ENCODE peak calls at places on chromosomes 11 and 22, in eight cellular contexts. O is prostate gland, D is foreskin fibroblast, A is body of pancreas, T is Calu3, G is tibial artery, J is H9, S is cardiac muscle cell. V is an unnamed sample.

GRCh38 chr22:30362632-30363281 is 6.0 kb downstream of the CCDC157 start:
- DNase-seq in D (no peak), O (no peak), S (no peak), G (no peak), J (peak), T (no peak), A (no peak), V (no peak)

GRCh38 chr11:103079833-103080232 is 12.1 kb downstream of the DCUN1D5 start:
- DNase-seq in O (no peak), A (no peak), T (no peak), G (no peak), D (no peak), J (no peak), S (no peak), V (no peak)

GRCh38 chr11:64994318-64994717 is 2.5 kb downstream of the BATF2 start:
- DNase-seq in D (no peak), G (no peak), J (no peak), T (no peak), A (no peak), S (no peak), O (no peak), V (no peak)

GRCh38 chr22:23878219-23878618 is 16.0 kb upstream of the MIF start:
- DNase-seq in O (no peak), S (no peak), T (no peak), A (no peak), G (no peak), D (no peak), J (no peak), V (no peak)

GRCh38 chr11:46845440-46845739 is 690 bp downstream of the CKAP5 start:
- DNase-seq in S (no peak), O (no peak), D (peak), T (no peak), A (no peak), J (no peak), G (no peak), V (no peak)

GRCh38 chr11:117071344-117071787 is 26.9 kb downstream of the SIK3 start:
- DNase-seq in G (no peak), O (peak), D (no peak), T (peak), J (no peak), A (peak), S (peak), V (no peak)

GRCh38 chr22:40324468-40325305 is 21.6 kb upstream of the ADSL start:
- DNase-seq in D (no peak), S (no peak), T (no peak), G (no peak), J (no peak), O (no peak), A (no peak), V (no peak)

GRCh38 chr22:33821290-33821689 is 99.0 kb downstream of the LARGE1 start:
- DNase-seq in D (no peak), J (no peak), S (no peak), T (no peak), O (no peak), A (no peak), G (no peak), V (no peak)

GRCh38 chr11:128501576-128502549 is 85.5 kb downstream of the ETS1 start:
- DNase-seq in S (no peak), T (no peak), G (no peak), D (peak), O (no peak), J (no peak), A (peak), V (peak)

GRCh38 chr11:44047931-44048431 is at the start of gene ACCSL:
- DNase-seq in O (no peak), G (no peak), A (no peak), D (no peak), T (no peak), J (peak), S (no peak), V (no peak)

GRCh38 chr11:86523738-86524602 is 148.4 kb downstream of the ME3 start:
- DNase-seq in A (peak), S (no peak), J (no peak), D (peak), T (peak), O (no peak), G (no peak), V (no peak)

GRCh38 chr11:71962428-71963038 is 33.7 kb downstream of the RNF121 start:
- DNase-seq in J (no peak), A (no peak), S (no peak), T (no peak), O (no peak), D (peak), G (no peak), V (no peak)

GRCh38 chr11:69041516-69041915 is 7.2 kb upstream of the TPCN2 start:
- DNase-seq in A (no peak), S (peak), J (no peak), D (no peak), O (no peak), G (no peak), T (no peak), V (no peak)

GRCh38 chr11:10908215-10908990 is 50.5 kb upstream of the ZBED5 start:
- DNase-seq in J (peak), S (no peak), A (peak), D (peak), T (peak), G (no peak), O (no peak), V (no peak)

GRCh38 chr22:41768420-41768819 is 32.1 kb upstream of the CCDC134 start:
- DNase-seq in D (no peak), O (no peak), G (no peak), A (no peak), J (no peak), T (no peak), S (no peak), V (no peak)

GRCh38 chr11:83102806-83103205 is 31.1 kb upstream of the RAB30 start:
- DNase-seq in T (no peak), A (no peak), O (no peak), S (no peak), J (no peak), D (no peak), G (no peak), V (no peak)

GRCh38 chr11:71343828-71344400 is 91.5 kb upstream of the SHANK2 start:
- DNase-seq in S (no peak), T (no peak), O (no peak), A (no peak), D (no peak), J (no peak), G (no peak), V (no peak)

GRCh38 chr22:23268877-23269276 is 88.6 kb downstream of the BCR start:
- DNase-seq in S (no peak), A (no peak), G (no peak), O (no peak), T (no peak), J (no peak), D (no peak), V (no peak)

GRCh38 chr11:119789766-119790407 is 60.9 kb upstream of the NECTIN1 start:
- DNase-seq in T (no peak), A (no peak), S (no peak), G (peak), O (no peak), J (no peak), D (no peak), V (no peak)

GRCh38 chr11:119788911-119789560 is 60.0 kb upstream of the NECTIN1 start:
- DNase-seq in J (no peak), T (no peak), O (no peak), A (no peak), S (no peak), G (peak), D (no peak), V (no peak)

GRCh38 chr11:119786431-119787073 is 57.6 kb upstream of the NECTIN1 start:
- DNase-seq in G (no peak), A (no peak), J (no peak), D (no peak), S (no peak), O (no peak), T (no peak), V (no peak)

GRCh38 chr11:119787074-119787461 is 58.1 kb upstream of the NECTIN1 start:
- DNase-seq in O (no peak), J (no peak), A (no peak), D (no peak), G (no peak), S (no peak), T (no peak), V (no peak)

DNA sequence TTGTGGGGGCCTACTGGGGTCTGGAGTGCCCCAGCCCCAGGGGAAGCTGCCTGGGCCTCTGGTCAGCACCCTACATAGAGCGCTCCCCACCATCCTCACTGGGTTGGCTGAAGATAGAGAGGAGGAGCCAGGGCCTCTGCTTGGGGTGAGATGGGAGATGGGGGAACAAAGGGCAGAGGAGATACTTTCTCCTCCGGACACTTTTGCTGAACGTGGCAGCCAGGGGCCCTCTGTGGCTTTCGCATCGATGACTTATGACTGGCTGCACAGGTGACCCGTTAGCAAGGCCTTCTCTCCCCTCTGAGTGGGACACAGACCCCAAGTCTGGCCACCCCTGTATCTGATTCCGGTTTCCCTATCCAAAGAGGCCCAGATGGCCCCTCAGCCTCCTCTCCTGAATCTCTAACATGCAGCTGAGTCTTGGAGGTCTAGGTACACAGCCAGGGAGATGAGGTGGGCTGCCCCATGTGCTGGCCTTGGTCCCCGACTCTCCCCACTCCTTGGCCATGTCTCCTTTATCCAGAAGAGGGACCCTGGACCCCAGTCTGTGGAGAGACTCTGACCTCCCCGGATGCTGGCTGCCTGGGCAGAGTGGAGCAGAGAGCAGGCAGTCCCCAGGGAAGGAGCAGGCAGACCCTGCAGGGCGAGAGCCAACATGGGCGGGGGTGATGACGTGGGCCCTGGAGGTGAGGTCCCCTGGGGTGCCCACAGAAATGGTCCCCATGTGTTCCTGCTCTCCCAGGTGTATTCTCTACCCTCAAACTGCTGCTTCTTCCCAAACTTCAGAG is 59.3 kb upstream of the NECTIN1 start:
- DNase-seq in D (no peak), S (no peak), J (no peak), A (no peak), G (peak), T (no peak), O (no peak), V (no peak)
- TF ChIP-seq CTCF in D (no peak), S (no peak), J (no peak), A (no peak), G (no peak), T (no peak), O (no peak), V (no peak)

GRCh38 chr11:118290923-118291322 is 13.6 kb upstream of the CD3E start:
- DNase-seq in G (no peak), O (peak), D (no peak), T (peak), S (peak), A (peak), J (peak), V (peak)
- TF ChIP-seq CTCF in G (no peak), O (peak), D (no peak), T (peak), S (peak), A (peak), J (peak), V (no peak)

DNA sequence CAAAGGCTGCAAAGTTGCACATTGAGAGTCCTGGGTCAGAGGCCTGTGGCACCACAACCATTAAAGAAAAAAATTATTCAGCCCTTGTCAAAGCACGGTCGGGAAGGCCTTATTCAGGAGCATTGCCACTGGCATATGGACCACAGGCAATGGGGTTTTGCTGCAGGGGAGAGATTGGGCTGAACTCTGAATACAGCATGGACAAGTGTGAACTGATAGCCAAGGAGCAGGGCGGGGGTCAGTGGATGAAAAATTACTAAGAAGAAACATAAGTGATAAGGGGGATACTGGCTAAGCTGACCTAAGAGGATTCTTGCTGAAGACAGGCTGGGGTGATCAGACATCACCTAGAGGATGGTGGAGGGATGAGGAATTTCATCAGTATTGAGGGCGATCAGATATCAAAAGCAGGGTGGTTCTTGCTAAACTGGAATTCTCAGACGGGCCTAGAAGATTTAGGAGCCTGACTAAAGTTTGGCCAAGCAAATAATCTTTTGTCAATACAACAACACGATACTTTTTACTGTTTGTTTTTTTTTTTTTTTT is 3.3 kb upstream of the DGCR8 start:
- DNase-seq in S (no peak), D (no peak), J (no peak), G (no peak), T (no peak), O (no peak), A (no peak), V (no peak)
- TF ChIP-seq CTCF in S (no peak), D (no peak), J (no peak), G (no peak), T (no peak), O (no peak), A (no peak), V (no peak)

DNA sequence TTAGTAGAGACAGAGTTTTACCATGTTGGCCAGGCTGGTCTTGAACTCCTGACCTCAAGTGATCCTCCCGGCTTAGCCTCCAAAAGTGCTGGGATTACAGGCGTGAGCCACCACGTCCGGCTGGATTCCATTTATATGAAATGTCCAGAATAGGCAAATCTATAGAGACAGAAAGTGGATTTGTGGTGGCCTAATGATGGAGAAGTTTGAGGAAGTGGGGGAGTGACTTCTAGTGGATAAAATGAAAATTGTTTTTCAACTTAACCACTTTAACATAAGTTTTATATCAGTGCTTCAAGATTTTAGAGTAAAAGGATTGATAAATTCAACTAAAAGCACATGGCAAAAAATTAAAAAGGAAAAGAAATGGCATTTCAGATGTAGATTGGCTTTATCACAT is 66.2 kb downstream of the HIPK3 start:
- DNase-seq in O (no peak), D (no peak), T (no peak), J (no peak), A (no peak), G (no peak), S (no peak), V (no peak)
- TF ChIP-seq CTCF in O (no peak), D (no peak), T (no peak), J (no peak), A (no peak), G (no peak), S (no peak), V (no peak)

GRCh38 chr11:122020902-122021301 is 95.1 kb downstream of the BLID start:
- DNase-seq in T (no peak), J (no peak), O (no peak), G (no peak), A (no peak), D (no peak), S (peak), V (peak)
- TF ChIP-seq CTCF in T (no peak), J (peak), O (no peak), G (peak), A (peak), D (peak), S (peak), V (peak)

GRCh38 chr11:35366798-35367197 is 52.6 kb downstream of the SLC1A2 start:
- DNase-seq in S (no peak), O (no peak), J (no peak), D (no peak), T (no peak), G (no peak), A (no peak), V (no peak)
- TF ChIP-seq CTCF in S (no peak), O (no peak), J (no peak), D (no peak), T (no peak), G (no peak), A (no peak), V (no peak)

DNA sequence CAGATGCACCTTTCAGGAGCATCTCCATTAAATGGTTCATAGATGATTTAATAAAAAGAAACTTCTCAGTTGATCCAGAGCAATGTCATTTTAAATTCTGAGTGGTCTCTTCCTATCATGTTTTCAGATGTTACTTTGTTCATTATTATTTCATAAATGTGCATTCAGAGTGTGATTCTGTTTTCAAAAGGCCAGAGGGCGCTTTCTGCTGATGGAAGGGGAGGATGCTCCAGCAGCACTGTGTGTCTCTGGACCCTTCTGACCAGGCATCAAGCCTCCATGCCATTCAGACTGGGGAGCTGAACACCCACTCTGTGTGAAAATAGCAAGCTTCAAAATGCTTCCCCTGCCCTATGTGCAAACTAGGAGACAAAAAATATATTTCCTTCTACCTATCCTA is 23.9 kb upstream of the CRTAM start:
- DNase-seq in A (no peak), G (no peak), O (no peak), D (no peak), T (peak), S (no peak), J (no peak), V (no peak)
- TF ChIP-seq CTCF in A (no peak), G (no peak), O (no peak), D (no peak), T (no peak), S (peak), J (peak), V (no peak)

GRCh38 chr11:2974272-2974671 is 17.9 kb downstream of the NAP1L4 start:
- DNase-seq in T (no peak), A (no peak), S (no peak), G (no peak), D (no peak), O (no peak), J (no peak), V (no peak)

GRCh38 chr11:2976289-2977063 is 15.7 kb downstream of the NAP1L4 start:
- DNase-seq in J (no peak), O (no peak), A (no peak), T (no peak), D (no peak), S (no peak), G (no peak), V (no peak)

GRCh38 chr11:2980168-2980840 is 11.8 kb downstream of the NAP1L4 start:
- DNase-seq in D (no peak), S (no peak), O (no peak), J (no peak), T (no peak), G (no peak), A (no peak), V (no peak)

GRCh38 chr11:2977113-2977512 is 15.0 kb downstream of the NAP1L4 start:
- DNase-seq in A (no peak), G (no peak), J (no peak), S (no peak), D (no peak), T (no peak), O (no peak), V (no peak)

GRCh38 chr11:2975594-2975993 is 16.5 kb downstream of the NAP1L4 start:
- DNase-seq in D (no peak), S (no peak), J (peak), O (peak), A (peak), G (no peak), T (peak), V (no peak)
- TF ChIP-seq CTCF in D (peak), S (peak), J (peak), O (peak), A (no peak), G (peak), T (peak), V (no peak)

V was measured in endothelial cell.